ENCODE peak calls at places on chromosomes 11 and 22, in seven cellular contexts. K is astrocyte of the cerebellum, X is nephron progenitor cell, E is mesothelial cell of epicardium, L is sciatic nerve, F is mesendoderm, B is endothelial cell. D is an unnamed sample.

GRCh38 chr11:13384837-13385417 is 78.1 kb downstream of the BTBD10 start:
- DNase-seq in B (peak; percentile 60), F (peak; percentile 74), L (no peak), X (peak; percentile 48), K (peak; percentile 44), E (no peak), D (peak; percentile 39)

GRCh38 chr11:134126197-134126822 is 57.4 kb downstream of the JAM3 start:
- DNase-seq in F (peak; percentile 76), X (no peak), L (no peak), E (no peak), B (no peak), K (no peak), D (peak; percentile 50)

GRCh38 chr11:120710354-120711187 is 199.0 kb downstream of the GRIK4 start:
- DNase-seq in L (peak; percentile 88), X (peak; percentile 79), F (peak; percentile 83), E (no peak), K (peak; percentile 61), B (peak; percentile 17), D (peak; percentile 41)

GRCh38 chr11:113091578-113091844 is 130.3 kb downstream of the NCAM1 start:
- DNase-seq in F (no peak), K (no peak), X (no peak), L (no peak), B (no peak), E (no peak), D (no peak)

GRCh38 chr22:46066691-46067090 is 83.6 kb upstream of the PPARA start:
- DNase-seq in L (peak; percentile 51), X (no peak), E (no peak), K (no peak), B (no peak), F (no peak), D (no peak)

GRCh38 chr11:65536412-65537295 is 11.8 kb downstream of the SCYL1 start:
- DNase-seq in X (no peak), L (no peak), B (no peak), F (no peak), E (no peak), K (no peak), D (no peak)

GRCh38 chr11:84524422-84525051 is 1102.6 kb downstream of the DLG2 start:
- DNase-seq in K (peak; percentile 4), B (no peak), F (peak; percentile 21), E (no peak), X (no peak), L (no peak), D (peak; percentile 36)

GRCh38 chr11:120220747-120221037 is 9.9 kb downstream of the OAF start:
- DNase-seq in B (no peak), X (no peak), L (no peak), K (no peak), F (no peak), E (no peak), D (no peak)

GRCh38 chr11:60700689-60701508 is 1.5 kb downstream of the MS4A8 start:
- DNase-seq in E (no peak), F (peak; percentile 79), X (peak; percentile 34), B (peak; percentile 63), L (no peak), K (no peak), D (peak; percentile 27)

GRCh38 chr22:42885446-42885845 is 28.4 kb upstream of the ARFGAP3 start:
- DNase-seq in E (no peak), X (no peak), B (no peak), L (no peak), F (peak; percentile 57), K (no peak), D (no peak)

GRCh38 chr11:56314844-56315243 is at the start of gene OR8K3:
- DNase-seq in B (no peak), F (no peak), X (no peak), K (no peak), E (no peak), L (no peak), D (no peak)

GRCh38 chr22:27820896-27821866 is 19.6 kb upstream of the MN1 start:
- DNase-seq in K (no peak), X (no peak), B (no peak), E (no peak), F (peak; percentile 25), L (no peak), D (peak; percentile 36)

GRCh38 chr11:123640677-123641494 is 13.5 kb downstream of the SCN3B start:
- DNase-seq in L (no peak), K (no peak), E (no peak), X (peak; percentile 63), F (peak; percentile 73), B (peak; percentile 65), D (peak; percentile 81)

GRCh38 chr11:74377689-74378088 is 20.5 kb downstream of the PGM2L1 start:
- DNase-seq in K (no peak), X (no peak), E (no peak), B (no peak), F (no peak), L (no peak), D (no peak)

GRCh38 chr11:73189723-73190556 is 28.1 kb upstream of the P2RY2 start:
- DNase-seq in X (no peak), K (no peak), F (no peak), B (no peak), L (no peak), E (no peak), D (no peak)

D was measured in SK-N-SH.